ENCODE peak calls at places on chromosomes 16 and 17, in nine cellular contexts. W is Ammon's horn; F is aorta; T is HEK293T; R is activated CD8-positive, alpha-beta memory T cell treated with anti-CD3 and anti-CD28 coated beads for 1 hour; P is ovary; V is naive thymus-derived CD8-positive, alpha-beta T cell; Z is HFFc6; K is kidney glomerular epithelial cell. Q is an unnamed sample.

GRCh38 chr16:46929378-46930332 is 43.8 kb downstream of the DNAJA2 start:
- DNase-seq in Z (peak; percentile 38), K (peak; percentile 7), R (peak; percentile 40), P (peak; percentile 57), F (peak; percentile 87), V (peak; percentile 48), T (peak; percentile 86), W (peak; percentile 88), Q (peak; percentile 70)

GRCh38 chr17:58575511-58575910 is 61.1 kb upstream of the MTMR4 start:
- DNase-seq in Z (peak; percentile 60), V (no peak), R (no peak), W (no peak), K (no peak), F (no peak), P (no peak), T (no peak), Q (peak; percentile 30)

GRCh38 chr17:44608732-44609435 is 47.4 kb upstream of the MEIOC start:
- DNase-seq in Z (no peak), K (no peak), W (no peak), R (no peak), T (no peak), V (no peak), F (no peak), P (no peak), Q (no peak)

GRCh38 chr16:82263456-82264159 is 93.6 kb upstream of the MPHOSPH6 start:
- DNase-seq in K (peak; percentile 1), V (peak; percentile 35), T (peak; percentile 67), Z (peak; percentile 36), P (no peak), F (no peak), W (peak; percentile 89), R (peak; percentile 31), Q (peak; percentile 62)

GRCh38 chr16:63067141-63067540 is 1030.9 kb upstream of the CDH8 start:
- DNase-seq in R (no peak), W (no peak), F (no peak), K (no peak), Z (no peak), T (no peak), V (no peak), P (no peak), Q (no peak)

GRCh38 chr17:49995055-49995738 is at the start of gene DLX3:
- DNase-seq in Z (peak; percentile 55), T (peak; percentile 78), R (no peak), K (peak; percentile 19), P (peak; percentile 67), F (peak; percentile 93), V (no peak), W (peak; percentile 18), Q (no peak)

GRCh38 chr17:28792877-28793666 is 49.3 kb downstream of the TRAF4 start:
- DNase-seq in K (no peak), Z (no peak), P (no peak), W (no peak), R (no peak), T (peak; percentile 16), V (no peak), F (no peak), Q (no peak)

GRCh38 chr16:85935957-85936760 is 37.2 kb downstream of the IRF8 start:
- DNase-seq in V (peak; percentile 62), R (peak; percentile 54), W (peak; percentile 51), P (no peak), Z (no peak), F (no peak), K (no peak), T (no peak), Q (no peak)

GRCh38 chr16:64417711-64418227 is 704.1 kb downstream of the CDH11 start:
- DNase-seq in R (no peak), K (peak; percentile 59), W (no peak), F (no peak), T (no peak), V (no peak), P (no peak), Z (peak; percentile 68), Q (no peak)

GRCh38 chr16:88549671-88550643 is 20.2 kb upstream of the ZC3H18 start:
- DNase-seq in T (no peak), F (no peak), K (no peak), R (no peak), V (no peak), P (no peak), Z (no peak), W (no peak), Q (no peak)

GRCh38 chr16:49737541-49737940 is 118.4 kb downstream of the ZNF423 start:
- DNase-seq in T (no peak), P (no peak), K (no peak), F (no peak), Z (no peak), R (no peak), V (no peak), W (no peak), Q (no peak)

GRCh38 chr16:83219285-83219684 is 588.5 kb upstream of the HSBP1 start:
- DNase-seq in R (no peak), P (no peak), F (no peak), K (no peak), W (no peak), T (no peak), Z (no peak), V (no peak), Q (no peak)

GRCh38 chr17:81002409-81003361 is 11.0 kb downstream of the CHMP6 start:
- DNase-seq in W (peak; percentile 61), P (peak; percentile 74), V (no peak), F (peak; percentile 89), R (no peak), K (no peak), Z (peak; percentile 39), T (no peak), Q (no peak)

GRCh38 chr17:3690094-3690715 is 5.8 kb downstream of the P2RX5 start:
- DNase-seq in V (no peak), F (no peak), W (no peak), P (no peak), T (no peak), Z (no peak), R (no peak), K (no peak), Q (no peak)

GRCh38 chr17:2018716-2019490 is 6.2 kb downstream of the RTN4RL1 start:
- DNase-seq in V (no peak), K (no peak), W (no peak), T (no peak), F (no peak), R (no peak), Z (no peak), P (no peak), Q (no peak)

GRCh38 chr16:62018301-62019060 is 17.8 kb downstream of the CDH8 start:
- DNase-seq in F (no peak), P (no peak), K (no peak), T (no peak), R (no peak), Z (no peak), V (no peak), W (no peak), Q (no peak)

GRCh38 chr17:77349976-77350830 is 209.4 kb downstream of the SEC14L1 start:
- DNase-seq in Z (peak; percentile 85), V (no peak), F (no peak), T (peak; percentile 3), R (no peak), P (no peak), W (no peak), K (no peak), Q (no peak)

GRCh38 chr16:3577302-3577752 is at the start of gene NLRC3:
- DNase-seq in V (peak; percentile 53), R (peak; percentile 22), K (no peak), Z (no peak), P (no peak), W (no peak), T (no peak), F (no peak), Q (no peak)

GRCh38 chr16:85326113-85326793 is 214.0 kb upstream of the CIBAR2 start:
- DNase-seq in W (no peak), Z (no peak), R (no peak), T (no peak), F (no peak), P (no peak), K (no peak), V (no peak), Q (no peak)

GRCh38 chr17:56751145-56751743 is 82.5 kb downstream of the C17orf67 start:
- DNase-seq in R (no peak), Z (peak; percentile 22), V (no peak), T (no peak), K (no peak), P (no peak), F (no peak), W (no peak), Q (no peak)

GRCh38 chr17:57873261-57874057 is 23.6 kb upstream of the MRPS23 start:
- DNase-seq in F (no peak), V (no peak), Z (no peak), K (no peak), R (no peak), T (no peak), W (no peak), P (no peak), Q (no peak)

Q was measured in ACHN.